ENCODE peak calls at places on chromosomes 1 and 21, in nine cellular contexts. C is mesendoderm; B is thoracic aorta; M is endothelial cell of umbilical vein; X is brain microvascular endothelial cell; U is CD8-positive, alpha-beta memory T cell; I is HL-60; G is lung; D is mammary epithelial cell. P is an unnamed sample.

GRCh38 chr1:110120960-110121561 is 8.8 kb downstream of the UBL4B start:
- DNase-seq in I (no peak), X (no peak), U (no peak), C (no peak), G (no peak), M (no peak), B (no peak), D (no peak), P (no peak)

GRCh38 chr1:230262867-230263572 is 163.1 kb downstream of the PGBD5 start:
- DNase-seq in I (no peak), B (no peak), U (no peak), M (no peak), X (no peak), D (no peak), G (no peak), C (no peak), P (no peak)

GRCh38 chr1:2875677-2876531 is 74.4 kb upstream of the TTC34 start:
- DNase-seq in G (no peak), B (no peak), D (no peak), I (no peak), X (no peak), M (no peak), U (no peak), C (no peak), P (no peak)

GRCh38 chr1:12049625-12050024 is 13.5 kb upstream of the TNFRSF8 start:
- DNase-seq in I (peak), M (no peak), G (no peak), C (peak), D (no peak), X (no peak), U (no peak), B (no peak), P (no peak)

GRCh38 chr1:43887748-43888147 is 45.9 kb upstream of the ARTN start:
- DNase-seq in X (no peak), M (no peak), D (peak), I (no peak), U (no peak), G (no peak), B (no peak), C (peak), P (no peak)

GRCh38 chr1:154818911-154819310 is 51.2 kb downstream of the KCNN3 start:
- DNase-seq in C (no peak), G (no peak), D (no peak), X (no peak), U (no peak), B (no peak), M (no peak), I (no peak), P (no peak)

GRCh38 chr1:234963904-234964702 is 164.5 kb downstream of the TOMM20 start:
- DNase-seq in B (no peak), C (no peak), U (no peak), M (peak), D (no peak), I (no peak), G (no peak), X (no peak), P (no peak)

GRCh38 chr1:171718216-171718615 is 23.6 kb downstream of the VAMP4 start:
- DNase-seq in I (no peak), X (peak), C (no peak), G (no peak), M (no peak), U (no peak), D (no peak), B (no peak), P (no peak)

GRCh38 chr1:25773441-25774125 is 26.4 kb upstream of the SELENON start:
- DNase-seq in G (peak), U (no peak), I (no peak), D (no peak), X (no peak), M (no peak), C (peak), B (no peak), P (no peak)

GRCh38 chr1:25583519-25584370 is 32.8 kb upstream of the MAN1C1 start:
- DNase-seq in B (no peak), I (no peak), D (no peak), C (no peak), M (no peak), G (no peak), X (no peak), U (no peak), P (no peak)

GRCh38 chr1:202351725-202352124 is 3.2 kb downstream of the PPP1R12B start:
- DNase-seq in U (no peak), M (no peak), C (no peak), I (no peak), G (no peak), X (peak), D (no peak), B (no peak), P (no peak)
- H3K4me3 ChIP-seq in U (no peak), M (no peak), C (no peak), I (no peak), G (no peak), X (no peak), D (no peak), B (no peak), P (no peak)

GRCh38 chr1:212591922-212592321 is 16.6 kb upstream of the ATF3 start:
- DNase-seq in M (no peak), X (no peak), B (no peak), G (no peak), U (no peak), C (no peak), I (no peak), D (no peak), P (no peak)

GRCh38 chr1:212588137-212588510 is 20.4 kb upstream of the ATF3 start:
- DNase-seq in G (no peak), D (no peak), C (no peak), B (no peak), X (no peak), I (no peak), U (no peak), M (no peak), P (no peak)

GRCh38 chr1:212586429-212587303 is 21.9 kb upstream of the ATF3 start:
- DNase-seq in U (no peak), I (no peak), D (no peak), C (no peak), M (no peak), G (no peak), X (no peak), B (no peak), P (no peak)

GRCh38 chr1:212587304-212588136 is 21.0 kb upstream of the ATF3 start:
- DNase-seq in C (no peak), U (no peak), M (no peak), I (no peak), D (no peak), X (peak), G (no peak), B (no peak), P (no peak)

DNA sequence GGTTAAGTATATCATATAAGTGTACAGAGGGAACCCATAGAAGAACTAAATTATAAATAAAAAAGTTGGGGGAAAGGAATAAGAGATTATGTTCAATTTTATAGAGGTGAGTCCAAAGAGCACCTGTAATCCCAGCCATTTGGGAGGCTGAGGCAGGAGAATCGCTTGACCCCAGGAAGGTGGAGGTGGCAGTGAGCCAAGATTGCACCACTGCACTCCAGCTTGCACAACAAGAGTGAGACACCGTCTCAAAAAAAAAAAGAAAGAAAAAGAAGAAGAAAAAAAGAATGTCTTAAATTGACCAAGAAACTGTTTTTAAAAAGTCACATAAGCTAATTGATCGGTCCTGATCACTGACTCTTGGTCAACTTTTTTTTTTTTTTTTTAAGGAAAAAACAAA is 19.1 kb upstream of the ATF3 start:
- DNase-seq in M (no peak), B (no peak), X (no peak), C (no peak), U (no peak), I (peak), G (no peak), D (no peak), P (no peak)
- H3K4me3 ChIP-seq in M (no peak), B (no peak), X (no peak), C (no peak), U (no peak), I (no peak), G (no peak), D (no peak), P (no peak)

DNA sequence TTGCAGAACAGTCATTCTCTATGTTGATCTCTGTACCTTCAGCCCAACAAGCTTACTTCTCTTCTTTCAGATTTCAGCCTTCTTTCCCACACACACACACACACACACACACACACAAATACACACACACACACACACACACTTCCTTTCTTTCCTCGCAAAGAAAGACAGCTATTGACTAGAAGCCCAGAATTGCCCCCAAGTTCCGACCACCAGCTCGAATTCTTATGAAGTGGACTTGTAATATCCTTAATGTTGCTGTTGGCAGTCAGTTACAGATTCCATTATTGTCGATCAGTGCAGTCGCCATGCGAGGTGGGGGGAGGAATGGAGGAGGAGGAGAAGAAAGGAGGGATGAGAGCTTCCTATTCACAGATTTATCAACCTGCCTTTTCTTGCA is 125.5 kb downstream of the CLEC20A start:
- DNase-seq in U (no peak), I (no peak), M (peak), X (peak), C (peak), D (peak), G (no peak), B (no peak), P (no peak)
- H3K4me3 ChIP-seq in U (no peak), I (no peak), M (peak), X (peak), C (no peak), D (peak), G (no peak), B (peak), P (no peak)

GRCh38 chr1:198932351-198932991 is 293.6 kb downstream of the PTPRC start:
- DNase-seq in I (no peak), X (no peak), C (no peak), U (no peak), B (no peak), D (peak), M (peak), G (no peak), P (no peak)
- H3K4me3 ChIP-seq in I (peak), X (peak), C (no peak), U (no peak), B (peak), D (peak), M (peak), G (no peak), P (no peak)

GRCh38 chr1:113917400-113918082 is 11.6 kb upstream of the HIPK1 start:
- DNase-seq in U (no peak), G (no peak), X (peak), M (no peak), C (no peak), D (peak), B (no peak), I (no peak), P (no peak)

GRCh38 chr1:113913312-113913668 is 8.2 kb downstream of the DCLRE1B start:
- DNase-seq in U (no peak), I (no peak), X (no peak), B (no peak), C (no peak), M (no peak), D (no peak), G (no peak), P (no peak)

GRCh38 chr1:113916974-113917373 is 11.8 kb downstream of the DCLRE1B start:
- DNase-seq in I (no peak), B (no peak), M (no peak), G (no peak), U (no peak), C (no peak), X (no peak), D (no peak), P (no peak)

GRCh38 chr1:113913887-113914664 is 8.9 kb downstream of the DCLRE1B start:
- DNase-seq in D (no peak), M (no peak), C (no peak), X (no peak), B (no peak), G (no peak), I (no peak), U (no peak), P (no peak)

DNA sequence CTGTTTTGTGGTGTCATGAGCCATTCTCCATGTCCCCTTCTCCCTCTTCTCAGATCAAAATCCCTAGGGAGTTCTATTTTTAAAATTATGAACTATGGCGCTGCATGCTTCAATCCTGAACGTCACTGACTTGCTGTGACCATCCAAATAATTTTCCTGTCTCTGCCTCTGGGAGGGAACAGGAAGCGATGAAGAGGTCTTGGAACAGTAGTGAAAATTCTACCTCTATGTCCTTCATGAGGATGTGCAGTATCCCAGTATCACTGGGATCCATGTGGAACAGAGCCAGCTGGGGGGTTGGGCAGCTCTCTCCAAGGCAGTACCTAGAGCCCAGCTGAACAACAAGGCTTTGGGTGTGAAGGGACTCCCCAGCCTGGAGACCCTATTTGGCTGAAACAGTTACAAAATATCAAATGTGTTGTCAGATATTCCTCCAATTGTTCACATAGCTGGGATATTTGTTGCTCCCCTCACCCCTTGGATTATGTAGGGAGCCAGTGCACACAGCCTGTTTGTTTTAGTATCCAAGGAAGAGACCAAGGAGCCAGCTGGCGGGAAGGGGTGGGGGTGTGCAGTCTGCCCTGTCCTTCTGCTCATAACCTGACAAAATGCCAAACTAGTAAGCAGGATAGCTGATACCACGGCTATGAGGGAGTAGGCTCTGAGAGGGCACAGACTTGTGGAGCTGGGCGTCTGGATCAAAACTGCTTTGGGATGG is 7.6 kb downstream of the DCLRE1B start:
- DNase-seq in X (peak), D (no peak), M (peak), U (no peak), I (no peak), C (no peak), B (no peak), G (no peak), P (no peak)
- H3K4me3 ChIP-seq in X (no peak), D (no peak), M (no peak), U (no peak), I (no peak), C (no peak), B (no peak), G (no peak), P (no peak)

DNA sequence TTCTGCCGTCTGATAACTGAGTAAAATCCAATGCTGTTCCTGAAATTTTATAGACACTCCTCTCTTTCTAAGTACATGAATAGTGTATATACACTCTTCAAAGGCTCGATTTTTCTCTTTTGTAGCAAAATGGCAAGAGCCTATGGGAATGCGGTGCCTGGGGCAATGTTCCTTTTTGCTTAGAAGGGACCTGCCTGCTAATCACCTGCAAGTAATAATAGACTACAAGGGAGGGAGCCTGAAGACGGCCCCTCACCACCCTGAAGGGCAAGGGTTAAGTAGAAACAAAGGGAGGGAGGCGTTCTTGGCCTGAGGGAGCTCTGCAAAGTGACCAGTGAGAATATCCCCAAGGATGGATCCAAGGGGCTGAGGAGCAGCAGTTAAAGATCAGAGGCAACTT is 203.9 kb upstream of the ESRRG start:
- DNase-seq in M (no peak), G (no peak), C (no peak), D (no peak), B (no peak), X (no peak), U (no peak), I (no peak), P (no peak)
- H3K4me3 ChIP-seq in M (no peak), G (no peak), C (no peak), D (no peak), B (no peak), X (no peak), U (no peak), I (no peak), P (no peak)

GRCh38 chr1:19250629-19251304 is 557 bp downstream of the EMC1 start:
- DNase-seq in I (no peak), M (no peak), C (peak), U (no peak), D (no peak), X (no peak), G (no peak), B (no peak), P (no peak)
- H3K4me3 ChIP-seq in I (peak), M (peak), C (peak), U (peak), D (peak), X (peak), G (peak), B (peak), P (peak)

GRCh38 chr21:41363370-41364270 is 1.8 kb downstream of the MX2 start:
- DNase-seq in U (no peak), I (no peak), C (no peak), G (no peak), X (no peak), B (no peak), D (no peak), M (no peak), P (no peak)

GRCh38 chr21:41364308-41364707 is 2.5 kb downstream of the MX2 start:
- DNase-seq in X (no peak), I (no peak), M (no peak), B (no peak), U (no peak), C (no peak), D (no peak), G (no peak), P (no peak)

GRCh38 chr21:41361786-41362604 is at the start of gene MX2:
- DNase-seq in C (no peak), U (peak), M (no peak), G (peak), B (no peak), X (peak), I (peak), D (no peak), P (peak)

GRCh38 chr21:41361053-41361785 is 608 bp upstream of the MX2 start:
- DNase-seq in I (no peak), B (no peak), G (peak), C (no peak), M (no peak), X (no peak), U (no peak), D (no peak), P (no peak)

DNA sequence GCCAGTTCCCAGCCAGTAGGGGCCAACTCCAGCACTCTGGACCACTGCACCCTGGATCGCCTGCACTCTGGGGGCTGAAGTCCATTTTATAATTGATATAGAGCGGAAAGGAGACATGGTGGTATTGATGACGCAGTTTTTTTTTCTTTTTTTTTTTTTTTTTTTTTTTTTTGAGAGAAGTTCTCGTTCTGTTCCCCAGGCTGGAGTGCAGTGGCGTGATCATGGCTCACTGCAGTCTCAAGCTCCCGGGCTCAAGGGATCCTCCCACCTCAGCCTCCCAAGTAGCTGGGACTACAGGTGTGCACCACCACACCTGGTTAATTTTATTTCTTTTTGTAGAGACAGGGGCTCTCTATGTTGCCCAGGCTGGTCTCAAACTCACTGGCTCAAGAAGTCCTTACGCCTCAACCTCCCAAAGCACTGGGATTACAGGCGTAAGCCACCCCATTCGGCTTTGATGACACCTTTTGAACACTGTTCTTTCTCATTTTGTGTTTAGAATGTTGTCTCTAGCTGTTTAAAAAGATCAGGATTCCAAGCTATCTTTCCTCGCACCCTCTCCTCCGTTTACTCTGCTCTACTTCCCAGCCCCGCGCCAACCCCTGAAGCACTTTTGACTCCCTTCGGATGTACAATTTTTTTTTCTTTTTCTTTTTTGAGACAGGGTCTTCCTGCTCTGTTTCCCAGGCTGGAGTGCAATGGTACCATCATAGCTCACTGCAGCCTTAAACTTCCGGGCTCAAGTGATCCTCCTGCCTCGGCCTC is 960 bp downstream of the MX2 start:
- DNase-seq in D (no peak), M (no peak), I (no peak), X (no peak), G (no peak), C (no peak), B (no peak), U (peak), P (no peak)
- H3K4me3 ChIP-seq in D (no peak), M (no peak), I (peak), X (no peak), G (no peak), C (no peak), B (peak), U (peak), P (peak)

GRCh38 chr21:41373769-41374168 is 11.9 kb downstream of the MX2 start:
- DNase-seq in G (no peak), M (no peak), D (no peak), C (no peak), X (no peak), U (no peak), I (no peak), B (no peak), P (no peak)
- H3K4me3 ChIP-seq in G (no peak), M (no peak), D (no peak), C (no peak), X (no peak), U (no peak), I (no peak), B (no peak), P (no peak)

GRCh38 chr1:241848680-241849344 is 808 bp downstream of the EXO1 start:
- DNase-seq in M (no peak), G (no peak), U (no peak), C (peak), B (no peak), D (no peak), X (no peak), I (no peak), P (no peak)
- H3K4me3 ChIP-seq in M (peak), G (no peak), U (peak), C (peak), B (peak), D (peak), X (peak), I (peak), P (peak)

P was measured in GM12864.